ENCODE peak calls at places on chromosomes 1 and 21, in four cellular contexts. One of them, this sample, is unnamed. For H3K9me3, the result is how much of the 10 kb centered on the place peaks cover.

GRCh38 chr1:185208626-185209170 is 51.7 kb downstream of the SWT1 start:
- DNase-seq in astrocyte: peak
- DNase-seq in cardiac muscle cell: no peak
- DNase-seq in lung: no peak
- DNase-seq in this sample: no peak

GRCh38 chr1:62175568-62176179 is 19.0 kb upstream of the L1TD1 start:
- DNase-seq in lung: peak
- DNase-seq in cardiac muscle cell: peak
- DNase-seq in astrocyte: peak
- DNase-seq in this sample: peak

GRCh38 chr1:206890125-206890637 is 7.1 kb upstream of the IL24 start:
- DNase-seq in astrocyte: peak
- DNase-seq in cardiac muscle cell: no peak
- DNase-seq in lung: no peak
- DNase-seq in this sample: no peak

GRCh38 chr1:73627723-73628122 is 570.3 kb downstream of the LRRIQ3 start:
- DNase-seq in lung: no peak
- DNase-seq in cardiac muscle cell: no peak
- DNase-seq in astrocyte: no peak
- DNase-seq in this sample: no peak

GRCh38 chr1:184260382-184260781 is 126.4 kb upstream of the C1orf21 start:
- DNase-seq in astrocyte: peak
- DNase-seq in lung: no peak
- DNase-seq in cardiac muscle cell: no peak
- DNase-seq in this sample: no peak

GRCh38 chr1:92184632-92185031 is 33.1 kb upstream of the C1orf146 start:
- DNase-seq in cardiac muscle cell: no peak
- DNase-seq in astrocyte: peak
- DNase-seq in lung: no peak
- DNase-seq in this sample: no peak

GRCh38 chr1:38009088-38009840 is 3.3 kb upstream of the UTP11 start:
- DNase-seq in astrocyte: peak
- DNase-seq in cardiac muscle cell: peak
- DNase-seq in lung: no peak
- DNase-seq in this sample: no peak

GRCh38 chr1:115377411-115377810 is 39.4 kb upstream of the NGF start:
- DNase-seq in cardiac muscle cell: no peak
- DNase-seq in lung: no peak
- DNase-seq in astrocyte: peak
- DNase-seq in this sample: no peak

GRCh38 chr1:226526801-226527595 is 21.6 kb upstream of the STUM start:
- DNase-seq in astrocyte: no peak
- DNase-seq in cardiac muscle cell: peak
- DNase-seq in lung: no peak
- DNase-seq in this sample: peak

GRCh38 chr1:174828264-174828663 is 171.5 kb upstream of the CACYBP start:
- DNase-seq in cardiac muscle cell: no peak
- DNase-seq in lung: no peak
- DNase-seq in astrocyte: no peak
- DNase-seq in this sample: no peak

GRCh38 chr1:94022471-94023189 is 98.3 kb downstream of the ABCA4 start:
- DNase-seq in lung: peak
- DNase-seq in astrocyte: peak
- DNase-seq in cardiac muscle cell: no peak
- DNase-seq in this sample: no peak

GRCh38 chr1:159163609-159164008 is 7.8 kb upstream of the CADM3 start:
- DNase-seq in lung: no peak
- DNase-seq in astrocyte: no peak
- DNase-seq in cardiac muscle cell: peak
- DNase-seq in this sample: no peak

GRCh38 chr1:57986432-57986831 is 560.1 kb downstream of the OMA1 start:
- DNase-seq in cardiac muscle cell: no peak
- DNase-seq in lung: no peak
- DNase-seq in astrocyte: no peak
- DNase-seq in this sample: no peak

GRCh38 chr1:222171005-222171404 is 376.9 kb downstream of the HHIPL2 start:
- DNase-seq in lung: no peak
- DNase-seq in cardiac muscle cell: peak
- DNase-seq in astrocyte: peak
- DNase-seq in this sample: no peak

GRCh38 chr1:36675931-36676562 is 193.3 kb upstream of the CSF3R start:
- DNase-seq in cardiac muscle cell: no peak
- DNase-seq in astrocyte: no peak
- DNase-seq in lung: no peak
- DNase-seq in this sample: no peak

GRCh38 chr1:218349365-218350021 is 4.4 kb downstream of the TGFB2 start:
- DNase-seq in astrocyte: peak
- DNase-seq in cardiac muscle cell: no peak
- DNase-seq in lung: no peak
- DNase-seq in this sample: no peak

GRCh38 chr1:150555198-150555970 is 6.2 kb downstream of the ADAMTSL4 start:
- DNase-seq in cardiac muscle cell: no peak
- DNase-seq in astrocyte: no peak
- DNase-seq in lung: no peak
- DNase-seq in this sample: no peak

GRCh38 chr1:93521618-93522017 is 73.7 kb downstream of the FNBP1L start:
- DNase-seq in lung: no peak
- DNase-seq in cardiac muscle cell: no peak
- DNase-seq in astrocyte: no peak
- DNase-seq in this sample: no peak

GRCh38 chr1:67632356-67632755 is 52.6 kb upstream of the GADD45A start:
- DNase-seq in astrocyte: no peak
- DNase-seq in lung: no peak
- DNase-seq in cardiac muscle cell: no peak
- DNase-seq in this sample: no peak

GRCh38 chr1:211198111-211198510 is 61.1 kb upstream of the RCOR3 start:
- DNase-seq in cardiac muscle cell: no peak
- DNase-seq in astrocyte: peak
- DNase-seq in lung: no peak
- DNase-seq in this sample: no peak

GRCh38 chr1:205748398-205749093 is 1.4 kb downstream of the NUCKS1 start:
- DNase-seq in astrocyte: peak
- DNase-seq in cardiac muscle cell: peak
- DNase-seq in lung: no peak
- DNase-seq in this sample: peak

GRCh38 chr1:93708734-93709481 is 27.3 kb upstream of the BCAR3 start:
- DNase-seq in cardiac muscle cell: peak
- DNase-seq in lung: no peak
- DNase-seq in astrocyte: no peak
- DNase-seq in this sample: no peak

GRCh38 chr1:219472596-219472995 is 140.3 kb downstream of the ZC3H11B start:
- DNase-seq in cardiac muscle cell: no peak
- DNase-seq in lung: no peak
- DNase-seq in astrocyte: no peak
- DNase-seq in this sample: no peak

GRCh38 chr1:226369110-226369509 is 38.8 kb downstream of the PARP1 start:
- DNase-seq in lung: no peak
- DNase-seq in cardiac muscle cell: no peak
- DNase-seq in astrocyte: no peak
- DNase-seq in this sample: no peak

GRCh38 chr1:95431216-95431615 is 197.2 kb downstream of the RWDD3 start:
- DNase-seq in astrocyte: no peak
- DNase-seq in cardiac muscle cell: no peak
- DNase-seq in lung: no peak
- DNase-seq in this sample: no peak

GRCh38 chr1:36014722-36015220 is 69.1 kb upstream of the TEKT2 start:
- DNase-seq in lung: no peak
- DNase-seq in astrocyte: peak
- DNase-seq in cardiac muscle cell: no peak
- DNase-seq in this sample: no peak

GRCh38 chr1:77322061-77322900 is 40.5 kb downstream of the AK5 start:
- DNase-seq in cardiac muscle cell: no peak
- DNase-seq in astrocyte: peak
- DNase-seq in lung: no peak
- DNase-seq in this sample: no peak

GRCh38 chr1:159765806-159766205 is 15.0 kb upstream of the DUSP23 start:
- DNase-seq in lung: no peak
- DNase-seq in cardiac muscle cell: no peak
- DNase-seq in astrocyte: no peak
- DNase-seq in this sample: no peak

GRCh38 chr1:195717651-195718050 is 890.6 kb downstream of the KCNT2 start:
- DNase-seq in astrocyte: peak
- DNase-seq in cardiac muscle cell: peak
- DNase-seq in lung: no peak
- DNase-seq in this sample: no peak

GRCh38 chr1:246989901-246990300 is 18.0 kb downstream of the ZNF695 start:
- DNase-seq in lung: no peak
- DNase-seq in astrocyte: no peak
- DNase-seq in cardiac muscle cell: no peak
- DNase-seq in this sample: no peak

DNA sequence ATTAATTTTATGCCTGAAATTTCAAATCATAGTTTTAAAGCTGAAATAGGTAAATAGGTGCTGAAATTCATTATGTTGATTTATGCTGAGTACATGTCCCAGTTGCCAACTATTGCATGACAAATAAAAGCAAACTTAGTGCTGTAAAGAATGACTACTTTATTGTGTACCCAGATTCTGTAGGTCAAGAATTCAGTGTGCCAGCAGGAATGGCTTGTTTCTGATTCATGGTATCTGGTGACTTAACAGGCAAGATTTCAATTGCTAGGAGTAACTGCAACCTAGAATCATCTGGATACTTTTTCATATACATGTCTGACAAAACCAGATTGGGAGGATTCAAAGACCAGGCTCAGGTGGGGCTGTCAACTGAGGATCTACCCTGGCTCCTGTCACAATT is 678.4 kb upstream of the ADAMTS5 start:
- DNase-seq in lung: no peak
- DNase-seq in cardiac muscle cell: no peak
- DNase-seq in astrocyte: no peak
- DNase-seq in this sample: no peak
- H3K9me3 ChIP-seq in lung: under half
- H3K9me3 ChIP-seq in cardiac muscle cell: under half
- H3K9me3 ChIP-seq in astrocyte: under half
- H3K9me3 ChIP-seq in this sample: under half

GRCh38 chr1:51628715-51629590 is 12.1 kb downstream of the OSBPL9 start:
- DNase-seq in cardiac muscle cell: no peak
- DNase-seq in astrocyte: no peak
- DNase-seq in lung: no peak
- DNase-seq in this sample: no peak
- H3K4me3 ChIP-seq in cardiac muscle cell: no peak
- H3K4me3 ChIP-seq in astrocyte: no peak
- H3K4me3 ChIP-seq in lung: no peak
- H3K4me3 ChIP-seq in this sample: no peak

DNA sequence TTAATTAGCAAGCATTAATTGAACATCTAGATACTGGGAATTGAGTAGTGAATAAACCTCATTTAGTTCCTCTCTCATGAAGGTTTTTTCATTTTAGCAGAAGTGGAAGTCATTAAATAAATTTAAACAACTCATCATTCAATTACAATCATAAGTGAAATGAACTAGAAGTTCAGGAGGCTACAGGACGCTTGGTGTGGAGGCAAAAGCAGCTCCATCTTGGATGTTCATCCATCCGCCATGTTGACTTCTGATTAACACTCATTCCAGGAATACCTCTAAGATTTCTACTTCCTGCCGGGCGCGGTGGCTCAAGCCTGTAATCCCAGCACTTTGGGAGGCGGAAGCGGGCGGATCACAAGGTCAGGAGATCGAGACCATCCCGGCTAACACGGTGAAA is 11.5 kb upstream of the NTPCR start:
- DNase-seq in cardiac muscle cell: no peak
- DNase-seq in lung: no peak
- DNase-seq in astrocyte: no peak
- DNase-seq in this sample: no peak
- TF ChIP-seq CTCF in cardiac muscle cell: no peak
- TF ChIP-seq CTCF in lung: no peak
- TF ChIP-seq CTCF in astrocyte: no peak
- TF ChIP-seq CTCF in this sample: no peak

GRCh38 chr1:2858676-2859075 is 57.2 kb upstream of the TTC34 start:
- DNase-seq in cardiac muscle cell: no peak
- DNase-seq in astrocyte: no peak
- DNase-seq in lung: no peak
- DNase-seq in this sample: no peak

GRCh38 chr1:2857521-2857920 is 56.0 kb upstream of the TTC34 start:
- DNase-seq in astrocyte: no peak
- DNase-seq in cardiac muscle cell: no peak
- DNase-seq in lung: no peak
- DNase-seq in this sample: no peak

GRCh38 chr1:2856076-2856390 is 54.5 kb upstream of the TTC34 start:
- DNase-seq in cardiac muscle cell: no peak
- DNase-seq in astrocyte: no peak
- DNase-seq in lung: no peak
- DNase-seq in this sample: no peak

GRCh38 chr1:2855206-2856075 is 53.9 kb upstream of the TTC34 start:
- DNase-seq in lung: no peak
- DNase-seq in astrocyte: no peak
- DNase-seq in cardiac muscle cell: no peak
- DNase-seq in this sample: no peak

DNA sequence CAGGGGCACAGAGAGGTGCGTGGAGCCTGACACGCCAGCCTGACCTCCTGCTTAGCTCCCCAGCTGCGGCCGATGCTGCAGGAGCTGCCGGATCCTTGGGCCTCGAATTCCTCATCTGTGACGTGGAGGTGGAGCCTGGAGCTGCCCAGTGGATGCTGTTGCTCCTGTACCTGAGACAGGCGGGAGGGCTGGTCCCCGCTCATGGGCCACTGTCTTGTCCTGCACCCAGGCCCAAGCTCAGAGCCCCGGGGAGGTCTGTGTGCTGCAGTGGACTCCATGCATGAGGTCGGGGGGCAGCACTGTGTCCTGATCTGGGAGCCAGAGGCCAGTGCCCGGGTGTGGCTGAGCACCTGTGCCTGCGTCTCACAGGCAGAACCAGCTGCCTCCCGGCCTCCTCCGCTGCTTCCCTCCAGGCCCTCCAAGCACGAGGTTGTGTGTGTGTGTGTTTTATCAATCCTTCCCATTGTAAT is 55.4 kb upstream of the TTC34 start:
- DNase-seq in cardiac muscle cell: no peak
- DNase-seq in lung: no peak
- DNase-seq in astrocyte: no peak
- DNase-seq in this sample: no peak
- H3K9me3 ChIP-seq in cardiac muscle cell: under half
- H3K9me3 ChIP-seq in lung: under half
- H3K9me3 ChIP-seq in astrocyte: under half
- H3K9me3 ChIP-seq in this sample: under half

GRCh38 chr1:39690225-39690624 is 1.0 kb downstream of the HPCAL4 start:
- DNase-seq in astrocyte: no peak
- DNase-seq in cardiac muscle cell: no peak
- DNase-seq in lung: no peak
- DNase-seq in this sample: no peak

GRCh38 chr1:39694026-39694425 is 2.8 kb upstream of the HPCAL4 start:
- DNase-seq in cardiac muscle cell: no peak
- DNase-seq in astrocyte: no peak
- DNase-seq in lung: no peak
- DNase-seq in this sample: no peak

GRCh38 chr1:39691383-39692151 is at the start of gene HPCAL4:
- DNase-seq in astrocyte: peak
- DNase-seq in cardiac muscle cell: peak
- DNase-seq in lung: peak
- DNase-seq in this sample: peak

GRCh38 chr1:39690943-39691382 is 270 bp downstream of the HPCAL4 start:
- DNase-seq in astrocyte: no peak
- DNase-seq in lung: no peak
- DNase-seq in cardiac muscle cell: no peak
- DNase-seq in this sample: no peak

GRCh38 chr1:39692152-39693064 is 1.2 kb upstream of the HPCAL4 start:
- DNase-seq in lung: peak
- DNase-seq in astrocyte: no peak
- DNase-seq in cardiac muscle cell: no peak
- DNase-seq in this sample: peak
- H3K4me3 ChIP-seq in lung: no peak
- H3K4me3 ChIP-seq in astrocyte: peak
- H3K4me3 ChIP-seq in cardiac muscle cell: peak
- H3K4me3 ChIP-seq in this sample: peak

GRCh38 chr1:171081220-171081993 is 9.3 kb upstream of the FMO3 start:
- DNase-seq in lung: no peak
- DNase-seq in cardiac muscle cell: peak
- DNase-seq in astrocyte: peak
- DNase-seq in this sample: no peak
- TF ChIP-seq CTCF in lung: no peak
- TF ChIP-seq CTCF in cardiac muscle cell: peak
- TF ChIP-seq CTCF in astrocyte: peak
- TF ChIP-seq CTCF in this sample: no peak

This sample was measured in pancreas.